ENCODE peak calls at places on chromosomes 13 and 19, in seven cellular contexts. One of them, this sample, is unnamed.

GRCh38 chr13:55517312-55517711 is 1623.4 kb upstream of the PRR20A start:
- DNase-seq in uterus: no peak
- DNase-seq in ascending aorta: no peak
- DNase-seq in transverse colon: no peak
- DNase-seq in HCT116: no peak
- DNase-seq in colonic mucosa: no peak
- DNase-seq in adipocyte: no peak
- DNase-seq in this sample: no peak

GRCh38 chr13:101520672-101521071 is 68.2 kb downstream of the ITGBL1 start:
- DNase-seq in uterus: no peak
- DNase-seq in ascending aorta: no peak
- DNase-seq in transverse colon: no peak
- DNase-seq in HCT116: no peak
- DNase-seq in colonic mucosa: no peak
- DNase-seq in adipocyte: no peak
- DNase-seq in this sample: no peak

GRCh38 chr19:51345076-51345620 is 3.2 kb upstream of the VSIG10L start:
- DNase-seq in uterus: no peak
- DNase-seq in ascending aorta: no peak
- DNase-seq in transverse colon: no peak
- DNase-seq in HCT116: no peak
- DNase-seq in colonic mucosa: no peak
- DNase-seq in adipocyte: no peak
- DNase-seq in this sample: no peak

GRCh38 chr19:42538841-42539709 is 10.8 kb upstream of the CEACAM1 start:
- DNase-seq in uterus: no peak
- DNase-seq in ascending aorta: peak; percentile 24
- DNase-seq in transverse colon: no peak
- DNase-seq in HCT116: no peak
- DNase-seq in colonic mucosa: no peak
- DNase-seq in adipocyte: no peak
- DNase-seq in this sample: no peak

GRCh38 chr19:12983561-12984142 is 11.6 kb upstream of the NFIX start:
- DNase-seq in uterus: peak; percentile 85
- DNase-seq in ascending aorta: peak; percentile 91
- DNase-seq in transverse colon: peak; percentile 85
- DNase-seq in HCT116: peak; percentile 36
- DNase-seq in colonic mucosa: peak; percentile 84
- DNase-seq in adipocyte: peak; percentile 92
- DNase-seq in this sample: peak; percentile 82

GRCh38 chr19:2215281-2215751 is 20.8 kb downstream of the PLEKHJ1 start:
- DNase-seq in uterus: no peak
- DNase-seq in ascending aorta: no peak
- DNase-seq in transverse colon: no peak
- DNase-seq in HCT116: no peak
- DNase-seq in colonic mucosa: no peak
- DNase-seq in adipocyte: no peak
- DNase-seq in this sample: no peak

GRCh38 chr19:46134527-46134926 is 10.0 kb upstream of the IGFL3 start:
- DNase-seq in uterus: no peak
- DNase-seq in ascending aorta: no peak
- DNase-seq in transverse colon: no peak
- DNase-seq in HCT116: no peak
- DNase-seq in colonic mucosa: no peak
- DNase-seq in adipocyte: no peak
- DNase-seq in this sample: no peak

GRCh38 chr13:74191036-74191809 is 57.0 kb upstream of the KLF12 start:
- DNase-seq in uterus: no peak
- DNase-seq in ascending aorta: no peak
- DNase-seq in transverse colon: no peak
- DNase-seq in HCT116: no peak
- DNase-seq in colonic mucosa: no peak
- DNase-seq in adipocyte: no peak
- DNase-seq in this sample: no peak

GRCh38 chr19:6220385-6221191 is 59.2 kb downstream of the MLLT1 start:
- DNase-seq in uterus: peak; percentile 78
- DNase-seq in ascending aorta: no peak
- DNase-seq in transverse colon: peak; percentile 47
- DNase-seq in HCT116: no peak
- DNase-seq in colonic mucosa: peak; percentile 38
- DNase-seq in adipocyte: peak; percentile 39
- DNase-seq in this sample: peak; percentile 85

GRCh38 chr19:10644351-10645007 is 9.7 kb upstream of the ILF3 start:
- DNase-seq in uterus: peak; percentile 86
- DNase-seq in ascending aorta: peak; percentile 90
- DNase-seq in transverse colon: peak; percentile 90
- DNase-seq in HCT116: peak; percentile 35
- DNase-seq in colonic mucosa: peak; percentile 87
- DNase-seq in adipocyte: peak; percentile 93
- DNase-seq in this sample: peak; percentile 85

GRCh38 chr19:51600940-51601575 is 29.1 kb downstream of the SIGLEC5 start:
- DNase-seq in uterus: no peak
- DNase-seq in ascending aorta: no peak
- DNase-seq in transverse colon: peak; percentile 35
- DNase-seq in HCT116: no peak
- DNase-seq in colonic mucosa: no peak
- DNase-seq in adipocyte: no peak
- DNase-seq in this sample: no peak

GRCh38 chr13:100532090-100532766 is 56.4 kb downstream of the GGACT start:
- DNase-seq in uterus: no peak
- DNase-seq in ascending aorta: no peak
- DNase-seq in transverse colon: no peak
- DNase-seq in HCT116: no peak
- DNase-seq in colonic mucosa: no peak
- DNase-seq in adipocyte: no peak
- DNase-seq in this sample: peak; percentile 54

GRCh38 chr19:20964798-20965197 is 41.7 kb downstream of the ZNF85 start:
- DNase-seq in uterus: no peak
- DNase-seq in ascending aorta: no peak
- DNase-seq in transverse colon: no peak
- DNase-seq in HCT116: no peak
- DNase-seq in colonic mucosa: no peak
- DNase-seq in adipocyte: no peak
- DNase-seq in this sample: no peak

GRCh38 chr13:59269476-59269875 is 894.3 kb downstream of the DIAPH3 start:
- DNase-seq in uterus: no peak
- DNase-seq in ascending aorta: no peak
- DNase-seq in transverse colon: no peak
- DNase-seq in HCT116: no peak
- DNase-seq in colonic mucosa: no peak
- DNase-seq in adipocyte: peak; percentile 2
- DNase-seq in this sample: no peak

GRCh38 chr13:37175996-37176395 is 70.5 kb upstream of the CSNK1A1L start:
- DNase-seq in uterus: no peak
- DNase-seq in ascending aorta: no peak
- DNase-seq in transverse colon: no peak
- DNase-seq in HCT116: no peak
- DNase-seq in colonic mucosa: no peak
- DNase-seq in adipocyte: peak; percentile 95
- DNase-seq in this sample: no peak

GRCh38 chr19:31892060-31892459 is 453.4 kb upstream of the ZNF507 start:
- DNase-seq in uterus: no peak
- DNase-seq in ascending aorta: no peak
- DNase-seq in transverse colon: no peak
- DNase-seq in HCT116: no peak
- DNase-seq in colonic mucosa: no peak
- DNase-seq in adipocyte: no peak
- DNase-seq in this sample: no peak
- H3K36me3 ChIP-seq in uterus: no peaks in the 10 kb centered on the region
- H3K36me3 ChIP-seq in ascending aorta: no peaks in the 10 kb centered on the region
- H3K36me3 ChIP-seq in transverse colon: no peaks in the 10 kb centered on the region
- H3K36me3 ChIP-seq in HCT116: no peaks in the 10 kb centered on the region
- H3K36me3 ChIP-seq in colonic mucosa: no peaks in the 10 kb centered on the region
- H3K36me3 ChIP-seq in adipocyte: no peaks in the 10 kb centered on the region
- H3K36me3 ChIP-seq in this sample: no peaks in the 10 kb centered on the region

DNA sequence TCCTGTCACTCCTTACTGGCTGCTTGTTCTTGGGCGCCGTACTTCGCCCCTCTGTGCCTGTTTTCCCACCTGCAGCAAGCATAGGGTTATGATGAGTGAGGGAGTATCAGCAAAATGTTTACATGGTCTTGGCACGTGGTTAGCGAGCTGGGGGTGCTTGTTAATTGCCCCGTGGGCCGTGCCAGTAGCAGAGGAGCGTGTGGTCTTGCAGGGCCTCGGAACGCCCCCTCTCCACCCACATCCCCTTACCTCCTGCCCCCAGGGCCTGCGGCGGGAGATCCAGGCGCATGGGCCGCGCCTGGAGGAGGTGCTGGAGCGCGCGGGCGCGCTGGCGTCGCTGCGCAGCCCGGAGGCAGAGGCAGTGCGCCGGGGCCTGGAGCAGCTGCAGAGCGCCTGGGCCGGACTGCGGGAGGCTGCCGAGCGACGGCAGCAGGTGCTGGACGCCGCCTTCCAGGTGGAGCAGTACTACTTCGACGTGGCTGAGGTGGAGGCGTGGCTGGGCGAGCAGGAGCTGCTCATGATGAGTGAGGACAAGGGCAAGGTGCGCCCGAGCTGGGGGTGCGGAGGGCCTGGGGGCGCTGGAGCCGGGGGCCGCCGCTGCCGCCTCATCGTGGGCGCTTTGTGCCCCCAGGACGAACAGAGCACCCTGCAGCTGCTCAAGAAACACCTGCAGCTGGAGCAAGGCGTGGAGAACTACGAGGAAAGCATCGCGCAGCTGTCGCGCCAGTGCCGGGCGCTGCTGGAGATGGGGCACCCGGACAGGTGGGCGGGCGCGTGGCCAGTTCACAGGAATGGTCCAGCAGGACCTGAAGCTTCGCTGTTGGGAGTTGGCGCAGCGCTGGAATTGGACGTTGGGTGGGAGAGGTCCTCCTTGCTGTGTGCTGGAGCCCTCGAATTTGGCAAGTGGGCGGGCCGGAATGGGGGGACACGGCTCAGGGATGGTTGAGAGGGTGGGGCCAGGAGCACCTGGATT is 22.5 kb upstream of the SHKBP1 start:
- DNase-seq in uterus: no peak
- DNase-seq in ascending aorta: no peak
- DNase-seq in transverse colon: no peak
- DNase-seq in HCT116: no peak
- DNase-seq in colonic mucosa: no peak
- DNase-seq in adipocyte: no peak
- DNase-seq in this sample: no peak
- H3K27me3 ChIP-seq in uterus: no peaks in the 10 kb centered on the region
- H3K27me3 ChIP-seq in ascending aorta: no peaks in the 10 kb centered on the region
- H3K27me3 ChIP-seq in transverse colon: peaks cover 57% of the 10 kb centered on the region
- H3K27me3 ChIP-seq in HCT116: no peaks in the 10 kb centered on the region
- H3K27me3 ChIP-seq in colonic mucosa: peaks cover 14% of the 10 kb centered on the region
- H3K27me3 ChIP-seq in adipocyte: peaks cover 59% of the 10 kb centered on the region
- H3K27me3 ChIP-seq in this sample: no peaks in the 10 kb centered on the region

DNA sequence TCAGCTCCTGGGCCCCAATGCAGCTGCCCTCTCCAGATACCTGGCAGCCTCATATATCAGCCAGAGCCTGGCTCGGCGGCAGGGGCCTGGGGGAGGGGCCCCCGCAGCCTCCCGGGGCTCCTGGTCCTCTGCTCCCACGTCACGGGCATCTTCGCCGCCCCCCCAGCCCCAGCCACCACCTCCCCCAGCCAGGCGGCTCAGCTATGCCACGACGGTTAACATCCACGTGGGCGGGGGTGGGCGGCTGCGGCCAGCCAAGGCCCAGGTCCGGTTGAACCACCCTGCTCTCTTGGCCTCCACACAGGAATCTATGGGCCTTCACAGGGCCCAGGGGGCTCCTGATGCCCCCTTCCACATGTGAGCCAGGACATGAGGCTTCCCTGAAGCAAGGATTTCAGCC is 10.8 kb downstream of the RPS16 start:
- DNase-seq in uterus: no peak
- DNase-seq in ascending aorta: no peak
- DNase-seq in transverse colon: no peak
- DNase-seq in HCT116: no peak
- DNase-seq in colonic mucosa: no peak
- DNase-seq in adipocyte: no peak
- DNase-seq in this sample: no peak
- H3K36me3 ChIP-seq in uterus: no peaks in the 10 kb centered on the region
- H3K36me3 ChIP-seq in ascending aorta: peaks cover 34% of the 10 kb centered on the region
- H3K36me3 ChIP-seq in transverse colon: no peaks in the 10 kb centered on the region
- H3K36me3 ChIP-seq in HCT116: no peaks in the 10 kb centered on the region
- H3K36me3 ChIP-seq in colonic mucosa: no peaks in the 10 kb centered on the region
- H3K36me3 ChIP-seq in adipocyte: peaks cover 30% of the 10 kb centered on the region
- H3K36me3 ChIP-seq in this sample: peaks cover 25% of the 10 kb centered on the region

GRCh38 chr19:47644743-47645499 is 36.0 kb downstream of the BICRA start:
- DNase-seq in uterus: no peak
- DNase-seq in ascending aorta: no peak
- DNase-seq in transverse colon: no peak
- DNase-seq in HCT116: no peak
- DNase-seq in colonic mucosa: no peak
- DNase-seq in adipocyte: peak; percentile 37
- DNase-seq in this sample: no peak

GRCh38 chr19:47646924-47647323 is 38.0 kb downstream of the BICRA start:
- DNase-seq in uterus: no peak
- DNase-seq in ascending aorta: no peak
- DNase-seq in transverse colon: no peak
- DNase-seq in HCT116: no peak
- DNase-seq in colonic mucosa: no peak
- DNase-seq in adipocyte: no peak
- DNase-seq in this sample: no peak

GRCh38 chr19:47643281-47643680 is 34.3 kb downstream of the BICRA start:
- DNase-seq in uterus: no peak
- DNase-seq in ascending aorta: no peak
- DNase-seq in transverse colon: no peak
- DNase-seq in HCT116: no peak
- DNase-seq in colonic mucosa: no peak
- DNase-seq in adipocyte: no peak
- DNase-seq in this sample: no peak

GRCh38 chr19:47641891-47642485 is 33.1 kb downstream of the BICRA start:
- DNase-seq in uterus: no peak
- DNase-seq in ascending aorta: no peak
- DNase-seq in transverse colon: no peak
- DNase-seq in HCT116: no peak
- DNase-seq in colonic mucosa: no peak
- DNase-seq in adipocyte: no peak
- DNase-seq in this sample: no peak

GRCh38 chr19:47644199-47644598 is 35.3 kb downstream of the BICRA start:
- DNase-seq in uterus: no peak
- DNase-seq in ascending aorta: no peak
- DNase-seq in transverse colon: no peak
- DNase-seq in HCT116: no peak
- DNase-seq in colonic mucosa: no peak
- DNase-seq in adipocyte: no peak
- DNase-seq in this sample: no peak
- H3K27me3 ChIP-seq in uterus: no peaks in the 10 kb centered on the region
- H3K27me3 ChIP-seq in ascending aorta: no peaks in the 10 kb centered on the region
- H3K27me3 ChIP-seq in transverse colon: no peaks in the 10 kb centered on the region
- H3K27me3 ChIP-seq in HCT116: no peaks in the 10 kb centered on the region
- H3K27me3 ChIP-seq in colonic mucosa: no peaks in the 10 kb centered on the region
- H3K27me3 ChIP-seq in adipocyte: no peaks in the 10 kb centered on the region
- H3K27me3 ChIP-seq in this sample: no peaks in the 10 kb centered on the region

DNA sequence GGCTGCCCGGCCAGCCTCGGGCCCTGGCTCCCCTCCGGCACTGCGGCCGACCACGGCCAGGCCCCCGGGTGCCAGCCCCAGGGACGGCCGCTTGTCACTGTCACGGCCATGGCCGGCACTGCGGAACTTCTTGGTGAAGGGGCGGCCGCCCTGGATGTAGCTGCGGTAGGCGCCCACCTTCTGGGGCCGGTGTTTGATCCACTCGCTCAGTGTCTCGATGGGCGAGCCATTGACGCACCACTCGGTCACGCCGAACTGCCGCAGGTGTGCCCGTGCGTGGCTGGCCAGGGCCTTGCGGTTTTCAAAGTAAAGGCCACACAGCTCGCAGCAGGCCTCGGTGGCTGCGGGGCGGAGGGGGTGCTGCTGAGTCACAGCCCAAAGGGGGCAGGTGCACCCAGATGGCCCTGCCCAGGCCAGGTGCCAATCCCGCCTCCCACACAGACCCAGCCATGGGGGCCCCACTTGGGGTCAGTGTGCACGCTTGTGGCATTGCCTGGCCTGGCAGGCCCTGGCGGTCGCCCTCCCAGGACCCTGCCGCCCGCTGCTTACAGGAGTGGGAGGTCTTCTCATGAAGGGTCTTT is 6.0 kb upstream of the AKAP8L start:
- DNase-seq in uterus: no peak
- DNase-seq in ascending aorta: no peak
- DNase-seq in transverse colon: no peak
- DNase-seq in HCT116: no peak
- DNase-seq in colonic mucosa: no peak
- DNase-seq in adipocyte: no peak
- DNase-seq in this sample: no peak
- H3K36me3 ChIP-seq in uterus: no peaks in the 10 kb centered on the region
- H3K36me3 ChIP-seq in ascending aorta: peaks cover 61% of the 10 kb centered on the region
- H3K36me3 ChIP-seq in transverse colon: peaks cover 8% of the 10 kb centered on the region
- H3K36me3 ChIP-seq in HCT116: peaks cover 50% of the 10 kb centered on the region
- H3K36me3 ChIP-seq in colonic mucosa: peaks cover 7% of the 10 kb centered on the region
- H3K36me3 ChIP-seq in adipocyte: peaks cover 60% of the 10 kb centered on the region
- H3K36me3 ChIP-seq in this sample: peaks cover 57% of the 10 kb centered on the region